ENCODE peak calls at places on chromosome 20, in eight cellular contexts. H is transverse colon, S is DND-41, N is lung, C is IMR-90, E is uterus, X is colonic mucosa, Q is heart left ventricle. F is an unnamed sample.

GRCh38 chr20:25085756-25086495 is 4.0 kb upstream of the VSX1 start:
- DNase-seq in C (no peak), X (no peak), H (no peak), N (peak), E (no peak), S (peak), Q (no peak), F (no peak)

GRCh38 chr20:11849976-11850670 is 67.6 kb upstream of the BTBD3 start:
- DNase-seq in C (peak), Q (no peak), S (no peak), X (no peak), H (no peak), E (no peak), N (no peak), F (no peak)

GRCh38 chr20:21213691-21214090 is 87.8 kb downstream of the KIZ start:
- DNase-seq in H (no peak), S (no peak), X (no peak), Q (no peak), N (no peak), C (no peak), E (no peak), F (no peak)

GRCh38 chr20:41118632-41119031 is 18.7 kb upstream of the PLCG1 start:
- DNase-seq in Q (no peak), H (no peak), N (no peak), X (no peak), S (no peak), E (no peak), C (peak), F (no peak)

GRCh38 chr20:57849126-57849867 is 139.5 kb upstream of the PMEPA1 start:
- DNase-seq in E (no peak), S (no peak), Q (no peak), N (no peak), X (no peak), C (no peak), H (no peak), F (no peak)

GRCh38 chr20:20864346-20865096 is 152.1 kb upstream of the RALGAPA2 start:
- DNase-seq in H (no peak), N (no peak), C (no peak), S (no peak), Q (no peak), E (no peak), X (no peak), F (no peak)

GRCh38 chr20:46965477-46965876 is 70.8 kb downstream of the EYA2 start:
- DNase-seq in S (no peak), N (no peak), X (no peak), Q (no peak), H (no peak), C (no peak), E (no peak), F (no peak)

GRCh38 chr20:40319741-40320499 is 369.1 kb downstream of the MAFB start:
- DNase-seq in H (no peak), N (no peak), E (no peak), X (no peak), S (no peak), C (no peak), Q (no peak), F (no peak)

GRCh38 chr20:5484926-5485325 is 168.2 kb upstream of the PROKR2 start:
- DNase-seq in X (no peak), Q (no peak), S (no peak), H (no peak), C (no peak), E (no peak), N (no peak), F (no peak)

DNA sequence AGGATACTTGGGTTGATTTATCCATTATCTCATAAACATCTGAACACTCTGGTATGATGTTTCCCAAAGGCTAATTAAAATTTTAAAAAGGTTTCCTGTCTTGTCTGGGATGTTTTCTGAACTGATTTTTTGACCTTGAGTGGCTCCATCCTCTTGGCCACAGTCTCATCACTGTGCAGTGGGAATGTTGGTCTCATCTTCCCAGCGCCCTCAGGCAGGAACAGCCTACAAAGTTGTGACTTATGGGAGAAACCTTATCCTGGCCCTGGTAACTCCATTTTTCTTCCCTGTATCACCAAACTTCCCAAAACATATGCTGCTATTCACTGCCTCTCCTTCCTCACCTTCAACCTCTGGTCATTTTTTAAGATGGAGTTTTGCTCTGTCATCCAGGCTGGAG is 6.8 kb upstream of the BPIFA3 start:
- DNase-seq in C (no peak), X (no peak), N (no peak), E (no peak), H (no peak), Q (no peak), S (no peak), F (no peak)
- H3K27ac ChIP-seq in C (no peak), X (no peak), N (no peak), E (no peak), H (no peak), Q (no peak), S (no peak), F (no peak)

GRCh38 chr20:62743777-62744317 is 35.2 kb downstream of the NTSR1 start:
- DNase-seq in Q (no peak), X (no peak), C (no peak), E (no peak), S (no peak), N (no peak), H (peak), F (no peak)
- H3K27ac ChIP-seq in Q (no peak), X (no peak), C (no peak), E (no peak), S (no peak), N (no peak), H (no peak), F (no peak)

DNA sequence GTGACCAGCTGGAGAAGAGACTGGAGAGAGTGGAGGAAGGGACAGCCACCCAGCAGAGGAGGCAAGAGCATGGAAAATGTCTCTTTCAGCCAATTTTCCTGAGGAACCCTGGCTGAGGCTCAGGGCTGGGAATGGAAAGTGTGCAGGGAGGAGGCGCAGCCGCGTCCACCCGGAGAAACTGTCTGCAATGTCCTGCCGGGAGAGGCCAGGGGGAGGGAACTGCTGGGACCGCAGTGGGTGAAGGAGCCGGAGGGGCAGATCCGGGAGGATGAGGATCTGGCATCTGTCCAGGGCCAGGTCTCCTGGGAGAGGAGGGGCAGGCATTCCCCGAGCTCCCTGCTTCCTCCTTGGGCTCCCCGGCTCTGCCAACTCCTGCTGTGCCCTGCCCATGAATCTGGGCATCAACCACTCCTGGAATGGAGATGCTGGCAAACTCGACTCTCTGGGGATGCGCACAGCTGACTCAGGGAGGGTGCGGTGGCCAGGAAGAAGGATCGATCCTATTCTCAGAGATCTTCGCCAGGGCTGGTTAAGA is 17.4 kb upstream of the HM13 start:
- DNase-seq in X (no peak), N (no peak), Q (peak), E (peak), H (peak), S (no peak), C (no peak), F (no peak)
- H3K27ac ChIP-seq in X (no peak), N (no peak), Q (peak), E (peak), H (peak), S (no peak), C (no peak), F (no peak)

GRCh38 chr20:6718660-6719059 is 48.8 kb upstream of the BMP2 start:
- DNase-seq in E (no peak), H (no peak), Q (no peak), N (no peak), X (no peak), S (no peak), C (no peak), F (no peak)
- H3K27ac ChIP-seq in E (no peak), H (no peak), Q (no peak), N (no peak), X (no peak), S (no peak), C (no peak), F (no peak)

GRCh38 chr20:38034108-38034649 is 633 bp downstream of the RPRD1B start:
- DNase-seq in S (no peak), H (no peak), E (no peak), C (no peak), Q (no peak), X (peak), N (no peak), F (no peak)

GRCh38 chr20:38031957-38032356 is 1.3 kb downstream of the TTI1 start:
- DNase-seq in H (no peak), C (no peak), X (no peak), S (no peak), Q (no peak), E (no peak), N (no peak), F (no peak)

GRCh38 chr20:38032585-38033329 is 499 bp downstream of the TTI1 start:
- DNase-seq in C (no peak), N (no peak), X (peak), S (no peak), E (no peak), Q (no peak), H (no peak), F (no peak)

GRCh38 chr20:38033330-38034107 is at the start of the genes RPRD1B and TTI1:
- DNase-seq in E (peak), X (peak), Q (peak), N (peak), H (peak), S (peak), C (peak), F (peak)

DNA sequence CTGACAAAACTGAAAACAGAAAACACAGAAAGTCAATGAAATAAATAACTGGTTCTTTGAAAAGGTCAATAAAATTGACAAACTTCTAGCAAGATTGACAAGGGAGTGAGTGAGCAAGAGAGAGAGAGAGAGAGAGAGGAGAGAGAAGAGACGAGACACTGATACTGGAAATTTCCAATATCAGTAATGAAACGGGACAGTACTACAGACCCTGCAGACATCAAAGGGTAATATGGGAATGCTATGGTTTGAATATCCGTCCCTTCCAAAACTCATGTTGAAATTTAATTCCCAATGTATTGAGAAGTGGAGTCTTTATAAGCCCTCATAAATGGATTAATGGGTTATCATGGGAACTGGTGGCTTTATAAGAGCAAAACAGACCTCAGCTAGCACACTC is 3.8 kb downstream of the TTI1 start:
- DNase-seq in N (no peak), Q (no peak), C (no peak), S (no peak), E (no peak), H (no peak), X (no peak), F (no peak)
- H3K27ac ChIP-seq in N (no peak), Q (no peak), C (no peak), S (no peak), E (no peak), H (no peak), X (no peak), F (no peak)

GRCh38 chr20:17679786-17680127 is 2.3 kb downstream of the RRBP1 start:
- DNase-seq in H (no peak), Q (no peak), X (no peak), N (no peak), S (no peak), C (no peak), E (no peak), F (no peak)

GRCh38 chr20:17678886-17679285 is 3.2 kb downstream of the RRBP1 start:
- DNase-seq in Q (no peak), X (no peak), C (no peak), S (no peak), E (no peak), H (no peak), N (no peak), F (no peak)

GRCh38 chr20:17681741-17682102 is 320 bp downstream of the RRBP1 start:
- DNase-seq in N (no peak), Q (no peak), C (no peak), S (no peak), E (no peak), X (no peak), H (no peak), F (no peak)

GRCh38 chr20:17680836-17681740 is 954 bp downstream of the RRBP1 start:
- DNase-seq in H (peak), S (peak), C (peak), N (peak), E (peak), Q (peak), X (peak), F (peak)

DNA sequence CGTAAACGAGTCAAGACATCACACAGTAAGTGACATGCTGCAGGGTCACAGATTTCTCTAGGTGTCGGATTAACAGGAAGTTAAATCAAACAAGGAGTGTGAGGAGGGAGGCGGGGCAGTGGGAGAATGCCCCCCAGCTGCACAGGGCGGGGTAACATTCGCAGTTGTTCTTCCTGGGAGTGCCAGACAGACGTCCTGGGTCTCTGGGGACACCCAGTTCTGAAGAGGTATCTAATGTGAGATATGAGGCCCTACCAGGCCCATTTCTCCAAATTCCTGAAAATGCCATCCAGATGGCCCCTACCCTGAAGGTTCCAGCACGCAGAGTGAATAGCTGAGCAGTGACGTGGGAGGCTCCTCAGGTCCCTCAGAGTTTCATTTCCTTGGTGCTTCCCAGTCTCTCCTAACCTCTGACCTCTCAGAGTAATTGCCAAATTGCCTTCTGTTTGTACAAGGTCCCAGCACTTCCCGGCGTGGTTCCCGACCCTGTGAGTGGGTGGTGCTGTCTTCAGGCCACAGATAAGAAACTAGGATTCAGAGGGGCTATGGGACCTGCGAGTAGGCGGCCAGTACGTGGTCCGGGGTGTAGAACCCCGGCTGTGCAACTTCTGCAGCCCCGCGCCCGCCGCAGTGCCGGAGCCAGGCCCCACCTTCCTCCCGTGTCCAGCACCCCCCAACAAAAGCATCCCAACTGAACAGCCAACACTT is 1.8 kb downstream of the RRBP1 start:
- DNase-seq in Q (peak), X (peak), N (peak), E (peak), C (peak), H (peak), S (peak), F (no peak)
- H3K27ac ChIP-seq in Q (peak), X (peak), N (peak), E (peak), C (peak), H (peak), S (peak), F (peak)

DNA sequence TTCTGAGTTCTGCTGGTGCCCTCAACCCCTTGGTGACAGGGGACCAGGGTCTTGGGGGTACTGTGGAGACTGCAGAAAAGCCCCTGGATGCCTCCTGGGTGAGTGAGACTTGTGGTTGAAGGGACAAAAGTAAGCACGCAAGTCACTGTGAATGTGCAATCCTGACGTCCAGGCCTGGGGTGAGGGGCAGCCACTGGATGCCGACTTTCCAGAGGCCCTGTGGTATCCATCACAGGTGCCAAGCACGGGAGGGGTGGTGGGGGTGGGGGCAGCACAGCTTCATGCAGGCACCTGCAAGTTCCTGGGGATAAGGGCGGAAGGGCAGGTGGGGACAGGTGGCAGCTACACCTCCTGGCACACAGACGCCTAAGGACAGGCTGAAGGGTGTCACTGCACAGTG is 20.1 kb upstream of the UBE2V1 start:
- DNase-seq in N (no peak), X (no peak), S (no peak), C (no peak), Q (no peak), E (no peak), H (no peak), F (no peak)
- H3K27ac ChIP-seq in N (peak), X (no peak), S (no peak), C (no peak), Q (peak), E (no peak), H (no peak), F (no peak)

F was measured in MM.1S.